ENCODE peak calls at places on chromosomes 7 and 10, in six cellular contexts. T is GM23338; I is lower lobe of right lung; X is neural progenitor cell; L is CD8-positive, alpha-beta memory T cell; E is RWPE2. V is an unnamed sample. For H3K36me3 and H3K4me1, the result is how much of the 10 kb centered on the place peaks cover.

GRCh38 chr7:126589068-126589684 is 663.6 kb downstream of the GRM8 start:
- DNase-seq in T (no peak), I (no peak), X (no peak), L (no peak), E (peak), V (no peak)

GRCh38 chr7:93921607-93922446 is at the start of gene GNG11:
- DNase-seq in T (peak), I (peak), X (peak), L (peak), E (peak), V (peak)

GRCh38 chr7:143354965-143355364 is 7.5 kb downstream of the FAM131B start:
- DNase-seq in T (no peak), I (no peak), X (no peak), L (no peak), E (no peak), V (no peak)

GRCh38 chr7:67890316-67890715 is 893.7 kb downstream of the TYW1 start:
- DNase-seq in T (no peak), I (no peak), X (no peak), L (no peak), E (no peak), V (no peak)

GRCh38 chr7:26675143-26675887 is 189.1 kb downstream of the SKAP2 start:
- DNase-seq in T (no peak), I (no peak), X (no peak), L (no peak), E (no peak), V (no peak)

GRCh38 chr7:55288070-55288824 is 76.9 kb upstream of the LANCL2 start:
- DNase-seq in T (no peak), I (no peak), X (no peak), L (no peak), E (no peak), V (no peak)

GRCh38 chr7:142384508-142384922 is 126.7 kb upstream of the PRSS58 start:
- DNase-seq in T (no peak), I (peak), X (no peak), L (peak), E (no peak), V (peak)

GRCh38 chr7:28382146-28382545 is 30.2 kb upstream of the CREB5 start:
- DNase-seq in T (no peak), I (no peak), X (no peak), L (no peak), E (no peak), V (no peak)

GRCh38 chr10:68095176-68095575 is 14.1 kb upstream of the MYPN start:
- DNase-seq in T (no peak), I (no peak), X (no peak), L (no peak), E (no peak), V (no peak)

GRCh38 chr7:28078036-28078901 is 102.3 kb downstream of the JAZF1 start:
- DNase-seq in T (peak), I (no peak), X (peak), L (peak), E (no peak), V (peak)

GRCh38 chr10:4632757-4633156 is 193.2 kb upstream of the AKR1E2 start:
- DNase-seq in T (no peak), I (no peak), X (peak), L (no peak), E (no peak), V (no peak)

GRCh38 chr7:80273327-80273726 is 138.7 kb downstream of the GNAI1 start:
- DNase-seq in T (no peak), I (no peak), X (no peak), L (no peak), E (no peak), V (no peak)

GRCh38 chr10:27893320-27894014 is 105.4 kb downstream of the ODAD2 start:
- DNase-seq in T (no peak), I (no peak), X (no peak), L (no peak), E (no peak), V (no peak)

GRCh38 chr7:28711096-28711495 is 247.0 kb downstream of the TRIL start:
- DNase-seq in T (no peak), I (no peak), X (no peak), L (no peak), E (no peak), V (no peak)

GRCh38 chr7:71846160-71846559 is 566.0 kb downstream of the CALN1 start:
- DNase-seq in T (peak), I (no peak), X (peak), L (no peak), E (no peak), V (no peak)

GRCh38 chr7:92778972-92779371 is 57.4 kb downstream of the CDK6 start:
- DNase-seq in T (no peak), I (no peak), X (no peak), L (no peak), E (no peak), V (peak)

GRCh38 chr7:142832452-142832851 is 22.4 kb upstream of the EPHB6 start:
- DNase-seq in T (no peak), I (no peak), X (no peak), L (no peak), E (no peak), V (no peak)

GRCh38 chr7:131235489-131236317 is 92.0 kb upstream of the MKLN1 start:
- DNase-seq in T (no peak), I (no peak), X (no peak), L (peak), E (peak), V (no peak)

GRCh38 chr7:140923358-140924006 is 1.2 kb downstream of the BRAF start:
- DNase-seq in T (peak), I (no peak), X (peak), L (no peak), E (no peak), V (peak)

GRCh38 chr10:116771101-116771705 is 28.8 kb upstream of the HSPA12A start:
- DNase-seq in T (peak), I (no peak), X (no peak), L (no peak), E (peak), V (peak)

GRCh38 chr7:151086802-151087246 is 549 bp downstream of the AGAP3 start:
- DNase-seq in T (peak), I (no peak), X (peak), L (no peak), E (peak), V (no peak)

GRCh38 chr7:6271091-6271658 is 1.2 kb downstream of the CYTH3 start:
- DNase-seq in T (peak), I (peak), X (peak), L (peak), E (no peak), V (peak)

GRCh38 chr7:98462926-98463325 is 62.0 kb upstream of the BAIAP2L1 start:
- DNase-seq in T (no peak), I (no peak), X (no peak), L (no peak), E (no peak), V (no peak)

GRCh38 chr10:113663142-113663541 is 699 bp downstream of the NRAP start:
- DNase-seq in T (no peak), I (no peak), X (no peak), L (no peak), E (no peak), V (no peak)

DNA sequence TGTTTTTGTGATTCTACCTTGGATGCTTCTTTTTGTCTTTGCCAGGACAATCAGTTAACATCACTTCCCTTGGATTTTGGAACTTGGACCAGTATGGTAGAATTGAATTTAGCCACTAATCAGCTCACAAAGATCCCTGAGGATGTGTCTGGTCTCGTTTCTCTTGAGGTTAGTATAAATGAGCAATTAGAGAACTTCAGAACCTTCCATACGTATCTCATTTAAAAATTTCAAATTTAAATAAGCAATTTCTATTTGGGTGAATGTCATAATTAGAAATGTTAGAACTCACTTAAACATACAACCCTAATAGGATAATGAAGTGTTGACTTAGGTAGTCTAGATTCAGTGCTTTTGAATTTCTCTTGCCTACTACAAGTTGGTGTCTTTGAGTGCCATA is 69.3 kb upstream of the ADRA2A start:
- DNase-seq in T (no peak), I (no peak), X (no peak), L (no peak), E (no peak), V (no peak)
- H3K36me3 ChIP-seq in T (under half), I (half or more), X (under half), L (under half), E (half or more), V (under half)

DNA sequence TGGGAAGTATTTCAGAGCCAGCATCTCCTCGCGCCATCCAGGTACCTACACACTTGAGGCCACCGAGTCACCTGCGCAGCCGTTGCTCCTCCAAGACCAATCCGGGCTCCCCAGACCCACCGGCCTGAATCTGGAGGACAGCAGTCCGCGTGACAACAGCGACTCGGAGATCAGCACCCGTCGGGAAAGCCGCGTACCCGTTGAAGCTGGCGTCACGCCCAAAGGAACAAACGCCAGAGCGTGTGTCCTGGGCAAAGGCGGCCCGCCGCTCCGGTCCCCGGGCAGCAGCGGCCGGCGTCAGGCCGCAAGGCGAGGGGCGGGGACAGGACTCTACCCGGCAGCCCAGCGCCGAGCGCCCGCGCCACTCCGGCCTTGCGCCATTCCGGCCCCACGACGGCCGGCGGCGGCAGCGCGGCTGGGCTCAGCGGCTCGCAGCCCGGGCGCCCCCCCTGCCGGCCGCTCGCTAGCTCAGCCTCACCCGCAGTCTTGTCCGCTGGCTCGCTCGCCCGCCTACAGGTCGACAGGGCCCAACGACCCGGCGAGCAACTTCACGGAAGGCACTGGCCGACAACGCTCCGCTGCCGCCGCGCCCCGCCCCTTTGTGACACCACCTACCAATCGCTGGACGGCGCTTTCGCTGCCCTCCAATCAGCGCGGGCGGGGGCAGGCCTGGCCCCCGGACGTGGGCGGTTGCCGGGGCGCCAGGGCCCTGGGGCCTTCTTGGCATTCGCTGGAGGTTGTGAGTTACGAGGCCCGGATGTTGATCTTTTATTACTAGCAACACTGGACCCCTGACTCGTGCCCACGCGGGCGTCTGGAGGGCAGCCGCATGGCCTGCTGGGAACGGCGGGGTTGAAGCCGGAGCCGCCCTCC is at the start of gene ZFAND4:
- DNase-seq in T (peak), I (peak), X (peak), L (peak), E (peak), V (peak)
- H3K27ac ChIP-seq in T (peak), I (peak), X (peak), L (peak), E (peak), V (peak)

DNA sequence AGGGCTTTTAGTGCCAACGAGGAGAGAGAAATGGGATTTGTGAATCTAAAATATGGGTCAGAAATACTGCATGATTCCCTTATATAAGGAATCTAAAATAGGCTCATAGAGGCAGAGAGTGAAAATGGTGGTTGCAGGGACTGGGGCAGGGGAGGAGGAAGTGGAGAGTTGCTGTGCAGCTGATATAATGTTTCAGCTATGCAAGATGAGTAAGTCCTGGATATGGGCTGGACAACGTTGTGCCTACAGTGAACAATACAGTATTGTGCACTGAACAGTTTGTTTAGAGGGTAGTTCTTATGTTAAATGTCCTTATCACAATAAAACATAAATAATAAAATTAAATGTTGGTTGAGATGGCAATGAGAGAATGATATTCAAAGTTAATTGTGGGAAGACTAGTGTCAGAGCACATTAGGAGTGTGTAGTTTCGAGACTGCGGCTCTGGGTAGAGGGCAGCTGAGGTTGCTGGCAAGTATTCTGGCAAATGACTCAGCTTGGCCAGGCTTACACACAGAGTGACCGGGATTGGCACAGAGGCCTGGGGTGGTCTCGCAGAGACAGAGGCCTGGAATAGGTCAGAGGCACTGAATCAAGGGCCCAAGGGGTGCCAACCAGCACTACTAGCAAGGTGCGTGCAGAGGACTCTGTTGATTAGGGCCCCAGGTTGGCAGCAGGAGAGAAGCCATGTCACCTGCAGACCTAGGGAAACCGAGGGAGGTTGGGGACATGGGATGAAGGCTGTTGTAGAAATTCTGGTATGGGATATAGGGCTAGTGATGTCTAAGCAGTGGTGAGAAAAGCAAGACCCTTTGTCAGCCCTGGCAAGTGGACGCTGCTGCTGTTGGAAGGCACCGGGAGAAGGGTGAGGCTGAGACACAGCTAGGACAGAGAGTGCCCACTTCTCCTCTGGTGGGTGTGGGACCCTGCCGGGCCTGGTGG is 2.8 kb upstream of the DEPP1 start:
- DNase-seq in T (no peak), I (peak), X (no peak), L (no peak), E (no peak), V (peak)
- H3K4me1 ChIP-seq in T (under half), I (half or more), X (under half), L (under half), E (under half), V (half or more)

GRCh38 chr10:14570800-14571199 is 203.9 kb downstream of the FAM107B start:
- DNase-seq in T (no peak), I (no peak), X (no peak), L (no peak), E (no peak), V (peak)
- H3K36me3 ChIP-seq in T (under half), I (under half), X (under half), L (under half), E (under half), V (under half)